ENCODE peak calls at places on chromosomes 4 and X, in ten cellular contexts. E is CD8-positive, alpha-beta T cell; V is transverse colon; S is adrenal gland; H is breast epithelium; K is astrocyte; P is IMR-90; O is body of pancreas; I is right atrium auricular region; G is GM23248. R is an unnamed sample. For H3K9me3, the result is how much of the 10 kb centered on the place peaks cover.

GRCh38 chr4:16582526-16582925 is 315.9 kb downstream of the LDB2 start:
- DNase-seq in E (no peak), V (no peak), S (no peak), H (no peak), K (no peak), P (no peak), O (no peak), I (no peak), G (no peak), R (no peak)

GRCh38 chrX:38868941-38869378 is 67.7 kb downstream of the MID1IP1 start:
- DNase-seq in E (no peak), V (no peak), S (no peak), H (no peak), K (peak), P (peak), O (no peak), I (peak), G (peak), R (peak)

GRCh38 chr4:79446145-79446544 is 38.1 kb upstream of the GK2 start:
- DNase-seq in E (no peak), V (no peak), S (no peak), H (no peak), K (no peak), P (no peak), O (no peak), I (no peak), G (no peak), R (no peak)

GRCh38 chr4:151004222-151004621 is 10.9 kb downstream of the LRBA start:
- DNase-seq in E (no peak), V (no peak), S (no peak), H (no peak), K (peak), P (peak), O (no peak), I (no peak), G (peak), R (no peak)

GRCh38 chr4:181860157-181860556 is 383.0 kb upstream of the TENM3 start:
- DNase-seq in E (no peak), V (no peak), S (no peak), H (no peak), K (peak), P (peak), O (no peak), I (no peak), G (peak), R (no peak)

GRCh38 chrX:150690126-150690525 is 3.1 kb upstream of the MTMR1 start:
- DNase-seq in E (no peak), V (no peak), S (no peak), H (no peak), K (peak), P (peak), O (no peak), I (no peak), G (peak), R (no peak)

GRCh38 chrX:16594490-16594889 is 55.5 kb upstream of the S100G start:
- DNase-seq in E (no peak), V (no peak), S (no peak), H (no peak), K (no peak), P (no peak), O (no peak), I (no peak), G (no peak), R (no peak)

GRCh38 chrX:48278958-48279357 is 23.8 kb downstream of the SSX1 start:
- DNase-seq in E (no peak), V (no peak), S (no peak), H (peak), K (no peak), P (no peak), O (peak), I (no peak), G (peak), R (no peak)

GRCh38 chr4:8525383-8526120 is 54.6 kb upstream of the GPR78 start:
- DNase-seq in E (no peak), V (no peak), S (no peak), H (no peak), K (peak), P (peak), O (no peak), I (no peak), G (peak), R (no peak)

GRCh38 chr4:179605196-179605595 is 2163.0 kb upstream of the AGA start:
- DNase-seq in E (no peak), V (no peak), S (no peak), H (no peak), K (peak), P (peak), O (no peak), I (no peak), G (peak), R (no peak)

GRCh38 chrX:106932960-106933537 is 12.8 kb downstream of the CLDN2 start:
- DNase-seq in E (no peak), V (no peak), S (no peak), H (no peak), K (peak), P (peak), O (no peak), I (no peak), G (peak), R (no peak)

GRCh38 chr4:173332963-173333657 is 1.0 kb downstream of the HMGB2 start:
- DNase-seq in E (no peak), V (no peak), S (no peak), H (no peak), K (no peak), P (peak), O (peak), I (no peak), G (peak), R (no peak)

GRCh38 chr4:87973283-87974169 is 2.0 kb upstream of the SPP1 start:
- DNase-seq in E (no peak), V (peak), S (peak), H (peak), K (peak), P (peak), O (peak), I (no peak), G (peak), R (no peak)

GRCh38 chr4:145320269-145320668 is 139.9 kb upstream of the OTUD4 start:
- DNase-seq in E (no peak), V (no peak), S (no peak), H (no peak), K (no peak), P (no peak), O (no peak), I (no peak), G (peak), R (no peak)

GRCh38 chr4:87068591-87069021 is 133.8 kb downstream of the AFF1 start:
- DNase-seq in E (no peak), V (no peak), S (no peak), H (no peak), K (no peak), P (no peak), O (peak), I (no peak), G (no peak), R (no peak)

GRCh38 chrX:20664774-20665173 is 398.1 kb upstream of the RPS6KA3 start:
- DNase-seq in E (no peak), V (no peak), S (no peak), H (no peak), K (no peak), P (no peak), O (no peak), I (no peak), G (no peak), R (no peak)

GRCh38 chr4:25821899-25822298 is 40.9 kb downstream of the SEL1L3 start:
- DNase-seq in E (peak), V (no peak), S (no peak), H (no peak), K (no peak), P (no peak), O (no peak), I (no peak), G (no peak), R (no peak)

GRCh38 chr4:176896211-176896610 is 103.5 kb upstream of the VEGFC start:
- DNase-seq in E (no peak), V (no peak), S (no peak), H (no peak), K (no peak), P (no peak), O (no peak), I (no peak), G (no peak), R (no peak)

GRCh38 chr4:19659131-19659530 is 592.6 kb upstream of the SLIT2 start:
- DNase-seq in E (no peak), V (no peak), S (no peak), H (no peak), K (no peak), P (no peak), O (no peak), I (no peak), G (no peak), R (no peak)

GRCh38 chrX:85897376-85898110 is 149.8 kb downstream of the CHM start:
- DNase-seq in E (no peak), V (no peak), S (peak), H (no peak), K (no peak), P (no peak), O (no peak), I (no peak), G (peak), R (no peak)

GRCh38 chr4:7802093-7802726 is 137.5 kb downstream of the AFAP1 start:
- DNase-seq in E (peak), V (peak), S (peak), H (peak), K (peak), P (peak), O (peak), I (peak), G (peak), R (no peak)

GRCh38 chrX:51336584-51336983 is 4.0 kb downstream of the NUDT10 start:
- DNase-seq in E (no peak), V (no peak), S (peak), H (no peak), K (peak), P (peak), O (peak), I (no peak), G (peak), R (no peak)

GRCh38 chrX:101736651-101737050 is 77.0 kb upstream of the ARMCX2 start:
- DNase-seq in E (no peak), V (no peak), S (no peak), H (no peak), K (no peak), P (no peak), O (no peak), I (no peak), G (no peak), R (no peak)

GRCh38 chr4:183256756-183257385 is 63.2 kb downstream of the CLDN22 start:
- DNase-seq in E (peak), V (peak), S (peak), H (no peak), K (no peak), P (peak), O (peak), I (no peak), G (peak), R (no peak)

GRCh38 chr4:2806392-2807355 is 13.8 kb downstream of the SH3BP2 start:
- DNase-seq in E (no peak), V (peak), S (no peak), H (no peak), K (no peak), P (peak), O (peak), I (no peak), G (peak), R (no peak)

GRCh38 chrX:69158166-69159040 is 6.8 kb downstream of the PJA1 start:
- DNase-seq in E (peak), V (peak), S (peak), H (no peak), K (peak), P (peak), O (peak), I (peak), G (peak), R (peak)

GRCh38 chrX:13357925-13358324 is 38.1 kb upstream of the ATXN3L start:
- DNase-seq in E (no peak), V (no peak), S (no peak), H (peak), K (no peak), P (peak), O (no peak), I (no peak), G (no peak), R (no peak)

GRCh38 chrX:15564981-15565579 is 35.7 kb downstream of the ACE2 start:
- DNase-seq in E (no peak), V (peak), S (peak), H (peak), K (peak), P (peak), O (peak), I (peak), G (peak), R (no peak)

GRCh38 chrX:88612870-88613329 is 134.1 kb upstream of the CPXCR1 start:
- DNase-seq in E (no peak), V (no peak), S (no peak), H (no peak), K (no peak), P (no peak), O (no peak), I (no peak), G (no peak), R (no peak)

GRCh38 chrX:127085939-127086338 is 266.4 kb downstream of the PRR32 start:
- DNase-seq in E (no peak), V (no peak), S (no peak), H (no peak), K (no peak), P (no peak), O (no peak), I (no peak), G (no peak), R (no peak)

GRCh38 chrX:11016728-11017127 is 94.4 kb upstream of the HCCS start:
- DNase-seq in E (no peak), V (no peak), S (no peak), H (no peak), K (no peak), P (no peak), O (no peak), I (no peak), G (peak), R (no peak)

GRCh38 chr4:1310031-1310795 is 20.5 kb downstream of the MAEA start:
- DNase-seq in E (no peak), V (no peak), S (no peak), H (no peak), K (no peak), P (peak), O (no peak), I (no peak), G (no peak), R (no peak)

GRCh38 chr4:15293678-15294077 is 134.2 kb upstream of the C1QTNF7 start:
- DNase-seq in E (no peak), V (no peak), S (no peak), H (no peak), K (no peak), P (no peak), O (no peak), I (no peak), G (no peak), R (no peak)

GRCh38 chr4:37666625-37667071 is 19.5 kb downstream of the RELL1 start:
- DNase-seq in E (no peak), V (peak), S (no peak), H (peak), K (peak), P (peak), O (peak), I (no peak), G (peak), R (peak)

GRCh38 chr4:37665347-37666009 is 20.7 kb downstream of the RELL1 start:
- DNase-seq in E (no peak), V (peak), S (no peak), H (no peak), K (no peak), P (no peak), O (no peak), I (no peak), G (no peak), R (no peak)

GRCh38 chr4:37670249-37670648 is 15.9 kb downstream of the RELL1 start:
- DNase-seq in E (no peak), V (no peak), S (no peak), H (no peak), K (no peak), P (no peak), O (no peak), I (no peak), G (no peak), R (no peak)

GRCh38 chr4:37664696-37665095 is 21.5 kb downstream of the RELL1 start:
- DNase-seq in E (no peak), V (no peak), S (no peak), H (no peak), K (no peak), P (no peak), O (no peak), I (no peak), G (no peak), R (no peak)

DNA sequence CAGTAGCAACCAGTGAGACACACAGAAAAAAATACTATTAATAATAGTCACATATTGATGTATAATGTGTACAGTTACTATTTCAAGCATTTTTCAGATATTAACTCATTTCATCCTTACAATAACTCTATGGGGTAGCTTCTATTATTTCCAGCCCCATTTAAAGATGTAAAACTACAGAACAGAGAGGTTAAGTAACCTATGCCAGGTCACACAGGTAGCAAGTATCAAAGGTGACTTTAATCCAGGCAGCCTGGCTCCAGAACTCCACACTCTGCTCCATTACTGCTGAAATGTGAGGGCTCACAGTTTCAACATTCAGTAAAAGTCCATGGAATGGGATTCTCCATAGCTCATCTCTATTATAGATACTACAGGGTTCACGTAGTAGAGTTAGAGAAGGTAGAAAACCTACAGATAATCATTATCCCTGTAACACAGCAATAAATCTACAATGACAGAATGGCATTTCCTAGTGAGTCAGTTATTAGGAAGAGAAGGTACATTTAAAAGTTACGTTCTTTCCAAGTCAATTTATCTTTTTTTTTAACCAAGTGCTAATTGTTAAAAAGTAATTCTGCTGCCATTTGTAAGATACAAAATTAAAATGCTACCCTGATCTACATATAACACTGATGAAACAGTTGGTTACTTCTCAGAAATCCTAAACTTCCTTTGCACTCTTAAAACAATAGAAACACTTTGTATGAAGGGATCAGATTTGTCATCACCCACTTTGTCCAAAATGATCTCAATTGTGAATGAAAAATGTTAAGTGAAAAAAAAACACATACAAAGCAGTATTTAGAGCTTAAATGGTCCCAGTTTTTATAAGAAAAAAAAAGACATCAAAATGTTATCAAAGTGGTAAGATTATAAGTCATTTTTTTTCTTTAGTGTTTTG is 18.7 kb downstream of the RELL1 start:
- DNase-seq in E (no peak), V (no peak), S (no peak), H (no peak), K (no peak), P (no peak), O (no peak), I (no peak), G (peak), R (no peak)
- H3K27ac ChIP-seq in E (no peak), V (peak), S (no peak), H (peak), K (peak), P (no peak), O (no peak), I (peak), G (peak), R (no peak)

GRCh38 chrX:139120760-139121159 is 409.2 kb upstream of the FGF13 start:
- DNase-seq in E (no peak), V (no peak), S (no peak), H (no peak), K (peak), P (no peak), O (no peak), I (no peak), G (peak), R (no peak)
- H3K9me3 ChIP-seq in E (under half), V (under half), S (under half), H (under half), K (under half), P (under half), O (under half), I (under half), G (under half), R (under half)

GRCh38 chrX:23333842-23334535 is 660 bp upstream of the PTCHD1 start:
- DNase-seq in E (no peak), V (peak), S (no peak), H (no peak), K (no peak), P (no peak), O (no peak), I (no peak), G (no peak), R (no peak)
- H3K27ac ChIP-seq in E (no peak), V (peak), S (no peak), H (no peak), K (no peak), P (no peak), O (no peak), I (no peak), G (no peak), R (no peak)

DNA sequence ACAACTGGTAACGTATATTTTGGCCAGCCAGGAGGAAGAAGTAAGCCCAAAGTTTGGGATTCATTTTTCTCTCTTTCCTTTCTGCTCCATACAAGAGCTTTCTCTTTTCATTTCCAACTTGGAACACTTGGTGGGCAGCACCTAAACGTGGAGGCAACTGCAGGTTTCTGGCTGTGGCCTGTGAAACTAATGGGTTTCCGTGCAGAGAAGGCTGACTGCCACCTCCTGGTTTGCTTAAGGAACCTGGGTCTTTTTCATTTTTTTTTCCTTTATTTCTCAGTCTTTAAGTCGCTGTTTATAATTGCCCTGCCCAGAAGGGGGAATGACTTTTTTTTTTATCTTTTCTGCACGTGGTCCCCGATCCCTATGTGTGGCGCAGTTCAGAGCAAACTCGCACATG is 15.4 kb downstream of the ZNF718 start:
- DNase-seq in E (no peak), V (no peak), S (no peak), H (no peak), K (no peak), P (no peak), O (no peak), I (no peak), G (no peak), R (no peak)
- H3K9me3 ChIP-seq in E (half or more), V (half or more), S (under half), H (half or more), K (under half), P (under half), O (under half), I (half or more), G (under half), R (half or more)

R was measured in thoracic aorta.